ENCODE peak calls at places on chromosome 10, in ten cellular contexts. H is heart left ventricle, U is cardiac fibroblast, L is colonic mucosa, W is tibial nerve, D is IMR-90, J is gastrocnemius medialis, T is A549, K is Calu3, N is mesothelial cell of epicardium. S is an unnamed sample.

GRCh38 chr10:124254519-124254918 is 161.1 kb upstream of the CHST15 start:
- DNase-seq in U (no peak), D (no peak), L (no peak), K (no peak), W (no peak), H (no peak), J (no peak), T (no peak), N (no peak), S (no peak)

GRCh38 chr10:69321865-69322264 is 43.6 kb downstream of the HK1 start:
- DNase-seq in T (no peak), L (no peak), D (peak; percentile 52), W (no peak), U (no peak), H (no peak), K (no peak), N (no peak), J (no peak), S (no peak)

GRCh38 chr10:119364941-119365340 is 157.6 kb downstream of the GRK5 start:
- DNase-seq in N (no peak), K (no peak), W (no peak), L (no peak), T (no peak), U (no peak), D (peak; percentile 31), H (peak; percentile 29), J (no peak), S (no peak)

GRCh38 chr10:63554666-63555065 is 33.5 kb downstream of the REEP3 start:
- DNase-seq in W (no peak), D (peak; percentile 91), J (no peak), L (no peak), T (no peak), N (no peak), K (peak; percentile 79), H (no peak), U (peak; percentile 82), S (no peak)

GRCh38 chr10:61301560-61301959 is 151.6 kb downstream of the TMEM26 start:
- DNase-seq in D (peak; percentile 26), J (no peak), U (no peak), H (no peak), K (no peak), W (no peak), T (no peak), N (no peak), L (no peak), S (no peak)

GRCh38 chr10:6912424-6912823 is 332.3 kb upstream of the PRKCQ start:
- DNase-seq in L (no peak), N (no peak), D (peak; percentile 15), J (no peak), T (peak; percentile 48), K (no peak), W (no peak), U (peak; percentile 69), H (peak; percentile 32), S (no peak)

GRCh38 chr10:24448351-24449009 is 239.5 kb downstream of the KIAA1217 start:
- DNase-seq in N (no peak), L (no peak), K (no peak), U (no peak), T (no peak), H (no peak), J (no peak), D (peak; percentile 71), W (no peak), S (no peak)

GRCh38 chr10:105785721-105786120 is 1144.6 kb downstream of the SORCS3 start:
- DNase-seq in K (no peak), W (no peak), N (no peak), H (no peak), D (no peak), U (no peak), T (no peak), J (no peak), L (no peak), S (no peak)

GRCh38 chr10:112950714-112951348 is 784 bp downstream of the TCF7L2 start:
- DNase-seq in U (peak; percentile 44), J (no peak), H (peak; percentile 33), D (peak; percentile 49), N (no peak), W (peak; percentile 24), T (peak; percentile 64), K (peak; percentile 14), L (peak; percentile 48), S (no peak)

GRCh38 chr10:51729822-51730530 is 30.6 kb upstream of the CSTF2T start:
- DNase-seq in W (no peak), D (no peak), U (no peak), N (no peak), L (no peak), H (no peak), K (no peak), J (no peak), T (no peak), S (no peak)

GRCh38 chr10:24310104-24310503 is 101.2 kb downstream of the KIAA1217 start:
- DNase-seq in L (no peak), K (no peak), J (peak; percentile 35), T (no peak), U (no peak), W (no peak), H (no peak), N (no peak), D (no peak), S (no peak)

GRCh38 chr10:11429439-11430052 is 181.9 kb downstream of the USP6NL start:
- DNase-seq in U (no peak), H (no peak), T (no peak), D (peak; percentile 10), W (no peak), K (peak; percentile 30), J (no peak), L (no peak), N (no peak), S (no peak)

GRCh38 chr10:1628757-1629156 is 108.6 kb downstream of the ADARB2 start:
- DNase-seq in T (no peak), L (no peak), J (no peak), D (no peak), U (no peak), N (no peak), K (no peak), H (no peak), W (no peak), S (no peak)

GRCh38 chr10:52353960-52354394 is 39.9 kb downstream of the DKK1 start:
- DNase-seq in K (no peak), H (no peak), N (no peak), L (no peak), U (peak; percentile 55), T (no peak), W (no peak), J (no peak), D (peak; percentile 73), S (no peak)

GRCh38 chr10:71717056-71717755 is 2.4 kb downstream of the C10orf105 start:
- DNase-seq in J (no peak), L (no peak), U (no peak), N (no peak), H (no peak), T (no peak), W (no peak), D (no peak), K (no peak), S (no peak)

GRCh38 chr10:12512292-12513002 is 163.1 kb downstream of the CAMK1D start:
- DNase-seq in H (no peak), T (no peak), L (peak; percentile 17), K (no peak), J (no peak), D (no peak), W (no peak), N (peak; percentile 29), U (no peak), S (no peak)

DNA sequence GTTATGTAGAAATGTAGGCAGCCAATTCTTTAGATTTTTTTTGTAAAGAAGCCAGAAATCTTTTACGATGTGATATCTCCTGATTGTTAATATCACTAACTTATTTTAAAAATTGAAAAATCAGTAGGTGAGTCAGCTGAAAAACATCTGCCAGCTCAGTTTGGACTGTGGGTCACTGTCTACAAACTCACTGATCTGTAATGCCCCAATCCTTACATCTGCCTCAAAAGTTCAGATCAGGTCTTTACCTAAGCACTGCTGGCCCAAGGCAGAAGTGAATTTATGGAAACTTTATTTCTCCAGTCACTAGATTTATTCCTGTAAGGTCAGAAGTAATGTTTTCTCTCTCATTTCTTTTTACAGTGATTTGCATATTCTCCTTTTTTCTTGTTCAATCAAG is 31.0 kb upstream of the FAM13C start:
- DNase-seq in W (no peak), K (no peak), D (peak; percentile 47), J (no peak), N (no peak), T (no peak), H (no peak), L (no peak), U (no peak), S (no peak)
- TF ChIP-seq CTCF in W (no peak), K (no peak), D (no peak), J (no peak), N (no peak), T (no peak), H (no peak), L (no peak), U (no peak), S (no peak)

DNA sequence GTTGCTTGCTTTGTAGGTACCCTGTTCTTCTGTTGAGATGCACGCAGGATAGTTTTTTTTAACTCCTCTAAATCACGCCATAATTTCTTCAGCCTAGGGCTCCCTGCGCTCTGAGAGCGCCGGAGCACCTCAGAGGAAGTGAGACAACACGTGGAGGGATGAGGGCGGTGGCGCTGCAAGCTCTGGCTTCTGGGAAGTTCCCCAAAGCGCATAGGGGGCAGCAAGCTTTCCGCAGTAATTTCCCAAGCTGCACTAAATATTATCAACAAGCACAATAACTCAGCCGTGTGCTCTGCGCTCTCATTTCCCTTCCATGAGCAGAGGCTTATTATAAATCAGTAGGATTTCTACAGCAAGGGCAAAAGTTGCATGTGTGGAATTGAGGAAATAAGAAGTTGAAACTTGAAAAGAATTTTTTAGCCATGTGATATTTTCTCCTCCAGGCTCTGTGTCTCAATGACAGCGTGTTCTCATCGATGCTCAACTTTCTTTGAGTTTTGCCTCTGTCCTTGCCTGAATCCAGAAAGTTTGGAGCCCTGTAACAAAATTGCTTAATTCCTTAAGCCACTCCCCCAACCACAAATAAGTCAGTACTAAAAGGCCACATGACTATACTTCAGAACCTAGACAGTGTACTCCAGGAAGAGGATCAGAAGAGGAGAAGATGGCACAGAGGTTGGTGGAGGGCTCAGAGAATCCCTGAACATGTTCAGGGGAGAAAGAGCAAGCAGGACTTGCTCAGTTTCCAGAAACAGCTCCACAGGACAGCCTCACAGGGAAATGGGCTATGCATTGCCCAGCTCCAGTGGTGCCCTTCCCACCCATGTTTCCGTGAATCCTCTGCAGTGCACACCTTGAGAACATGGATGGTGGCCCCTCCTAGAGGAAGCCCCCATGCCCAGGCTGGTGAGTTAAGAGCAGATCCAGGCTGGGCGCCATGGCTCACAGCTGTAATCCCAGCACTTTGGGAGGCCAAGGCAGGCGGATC is 221.5 kb upstream of the GHITM start:
- DNase-seq in L (peak; percentile 44), K (no peak), T (peak; percentile 26), N (peak; percentile 59), W (no peak), D (no peak), U (peak; percentile 5), H (no peak), J (no peak), S (no peak)
- TF ChIP-seq CTCF in L (no peak), K (no peak), T (no peak), N (peak; percentile 14), W (no peak), D (no peak), U (no peak), H (no peak), J (no peak), S (no peak)

GRCh38 chr10:125370578-125370977 is 210.2 kb upstream of the CTBP2 start:
- DNase-seq in D (no peak), W (no peak), T (peak; percentile 3), J (no peak), N (peak; percentile 60), H (no peak), U (no peak), L (peak; percentile 24), K (no peak), S (no peak)
- TF ChIP-seq CTCF in D (no peak), W (no peak), T (no peak), J (no peak), N (no peak), H (no peak), U (no peak), L (no peak), K (no peak), S (no peak)

GRCh38 chr10:49062229-49062628 is 53.1 kb downstream of the VSTM4 start:
- DNase-seq in H (no peak), J (no peak), T (no peak), L (no peak), N (no peak), D (no peak), U (no peak), W (no peak), K (no peak), S (no peak)
- TF ChIP-seq CTCF in H (no peak), J (no peak), T (no peak), L (no peak), N (no peak), D (no peak), U (no peak), W (no peak), K (no peak), S (no peak)

S was measured in D721Med.